ENCODE peak calls at places on chromosomes 16 and 17, in nine cellular contexts. B is lower leg skin, P is body of pancreas, O is heart left ventricle, M is stomach, G is upper lobe of left lung, N is thyroid gland, L is H1, Q is tibial nerve. D is an unnamed sample.
A peak's percentile ranks its signal among the peaks of the same experiment; 100 is the strongest.

GRCh38 chr16:17983847-17984639 is 352.5 kb downstream of the NPIPA8 start:
- DNase-seq in O (no peak), P (no peak), G (no peak), B (no peak), N (peak; percentile 33), L (no peak), Q (no peak), M (no peak), D (no peak)

GRCh38 chr17:35731239-35731931 is at the start of gene RASL10B:
- DNase-seq in M (peak; percentile 54), G (peak; percentile 90), N (peak; percentile 68), B (no peak), L (no peak), Q (peak; percentile 37), P (peak; percentile 67), O (peak; percentile 65), D (peak; percentile 55)

GRCh38 chr16:49516382-49517036 is 142.9 kb downstream of the C16orf78 start:
- DNase-seq in O (no peak), P (no peak), B (no peak), N (no peak), G (no peak), Q (no peak), M (no peak), L (no peak), D (no peak)

GRCh38 chr16:66972983-66973382 is 11.9 kb downstream of the CES3 start:
- DNase-seq in Q (no peak), N (peak; percentile 41), B (no peak), O (no peak), M (no peak), L (no peak), G (no peak), P (no peak), D (no peak)

GRCh38 chr17:42287305-42288077 is 807 bp upstream of the STAT5A start:
- DNase-seq in L (no peak), N (peak; percentile 63), O (peak; percentile 69), B (no peak), M (peak; percentile 31), Q (peak; percentile 54), P (peak; percentile 20), G (no peak), D (peak; percentile 56)

GRCh38 chr17:32222621-32223020 is 43.0 kb upstream of the RHBDL3 start:
- DNase-seq in O (no peak), P (no peak), G (no peak), N (no peak), Q (no peak), M (no peak), B (no peak), L (no peak), D (no peak)

GRCh38 chr17:72967963-72968585 is 124.4 kb downstream of the SLC39A11 start:
- DNase-seq in O (no peak), N (no peak), Q (no peak), P (no peak), B (no peak), L (no peak), M (no peak), G (no peak), D (no peak)

GRCh38 chr17:42667088-42667951 is 8.2 kb downstream of the TUBG2 start:
- DNase-seq in M (peak; percentile 60), N (peak; percentile 45), B (no peak), G (no peak), L (no peak), O (peak; percentile 56), P (peak; percentile 77), Q (no peak), D (peak; percentile 54)

GRCh38 chr17:82930924-82931695 is 91.3 kb upstream of the ZNF750 start:
- DNase-seq in P (no peak), N (no peak), G (peak; percentile 69), O (no peak), L (no peak), B (no peak), Q (no peak), M (peak; percentile 17), D (peak; percentile 3)

GRCh38 chr17:77343031-77343866 is 202.5 kb downstream of the SEC14L1 start:
- DNase-seq in N (no peak), P (no peak), B (no peak), M (peak; percentile 16), O (no peak), L (no peak), G (no peak), Q (no peak), D (peak; percentile 6)

GRCh38 chr16:22007509-22008214 is at the start of gene MOSMO:
- DNase-seq in P (peak; percentile 69), L (no peak), O (peak; percentile 81), G (peak; percentile 97), M (peak; percentile 82), Q (peak; percentile 56), N (peak; percentile 75), B (peak; percentile 43), D (peak; percentile 75)

DNA sequence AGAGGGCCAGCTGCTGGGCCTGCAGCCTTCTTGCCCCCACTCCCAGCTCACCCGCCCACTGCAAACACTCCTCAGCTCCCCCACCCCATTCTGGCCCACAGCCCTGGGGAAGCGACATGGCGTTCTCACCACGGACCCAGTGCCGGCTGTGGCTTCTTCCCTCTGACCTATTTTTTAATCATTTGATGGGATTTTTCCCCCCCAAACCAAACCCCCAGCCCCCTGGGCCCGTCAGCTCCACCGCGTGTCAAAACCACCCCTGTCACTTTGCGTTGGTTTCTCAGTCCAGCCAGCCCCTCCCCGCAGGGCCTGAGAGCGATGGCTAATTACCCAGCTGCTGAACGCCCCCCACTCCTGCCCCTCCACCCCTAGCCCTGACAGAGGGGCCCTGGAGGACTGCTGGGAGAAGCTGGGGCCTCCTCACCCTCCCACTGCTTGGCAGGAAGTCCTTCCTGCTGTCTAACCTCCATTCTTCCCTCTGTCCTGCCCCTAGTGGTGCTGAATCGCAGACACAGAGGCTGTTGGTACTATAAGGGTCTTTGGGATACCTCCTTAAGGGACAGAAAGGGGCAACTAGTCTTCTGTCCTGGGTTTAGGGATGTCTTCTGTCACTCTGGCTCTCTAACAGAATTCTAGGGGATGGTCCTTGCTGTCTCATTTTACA is 7.5 kb upstream of the TBX21 start:
- DNase-seq in O (no peak), G (no peak), N (no peak), L (no peak), P (no peak), Q (no peak), M (no peak), B (no peak), D (no peak)
- TF ChIP-seq CTCF in O (no peak), G (no peak), N (no peak), L (no peak), P (no peak), Q (no peak), M (no peak), B (no peak), D (no peak)

DNA sequence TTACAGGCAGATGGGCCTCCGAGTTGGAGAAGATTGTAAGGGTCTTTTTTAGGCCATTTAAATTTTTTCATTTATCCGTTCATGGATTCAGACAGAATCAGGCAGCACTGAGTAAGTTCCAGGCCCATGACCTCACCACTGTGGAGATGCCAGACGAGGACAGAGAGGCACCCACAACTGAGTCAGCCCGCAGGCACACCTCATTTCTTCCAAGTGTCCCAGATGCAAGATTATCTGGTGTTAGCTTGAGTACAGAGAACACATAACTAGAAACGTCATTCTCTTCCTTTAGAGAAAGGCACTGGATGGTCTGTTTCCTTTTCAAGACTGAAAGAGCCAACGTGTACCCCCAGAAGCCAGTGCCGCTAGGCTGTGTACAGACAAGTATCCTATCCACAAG is 16.9 kb downstream of the CLEC16A start:
- DNase-seq in O (peak; percentile 46), P (no peak), M (no peak), G (no peak), Q (no peak), L (no peak), B (no peak), N (no peak), D (no peak)
- TF ChIP-seq POLR2A in O (no peak), P (no peak), M (no peak), G (no peak), Q (no peak), L (no peak), B (no peak), N (no peak), D (no peak)

GRCh38 chr17:8057691-8058114 is 18.8 kb downstream of the ALOX15B start:
- DNase-seq in G (no peak), M (peak; percentile 64), O (no peak), Q (peak; percentile 81), N (peak; percentile 41), B (peak; percentile 54), P (peak; percentile 79), L (no peak), D (peak; percentile 44)

GRCh38 chr17:8056976-8057625 is 18.2 kb downstream of the ALOX15B start:
- DNase-seq in B (no peak), N (no peak), Q (no peak), O (no peak), P (no peak), M (peak; percentile 59), L (no peak), G (no peak), D (peak; percentile 7)

GRCh38 chr17:8055851-8056231 is 17.0 kb downstream of the ALOX15B start:
- DNase-seq in M (no peak), N (no peak), P (no peak), L (no peak), B (no peak), Q (no peak), G (no peak), O (no peak), D (no peak)

GRCh38 chr17:8059131-8059530 is 20.3 kb downstream of the ALOX15B start:
- DNase-seq in O (no peak), Q (no peak), L (no peak), B (no peak), G (no peak), P (no peak), M (no peak), N (no peak), D (no peak)

GRCh38 chr17:8056232-8056975 is 17.5 kb downstream of the ALOX15B start:
- DNase-seq in L (no peak), P (peak; percentile 83), N (peak; percentile 34), O (no peak), G (no peak), M (peak; percentile 81), B (peak; percentile 66), Q (peak; percentile 47), D (no peak)
- H3K4me3 ChIP-seq in L (no peak overlapping the region), P (no peak overlapping the region), N (no peak overlapping the region), O (no peak overlapping the region), G (peak overlapping the region; percentile 27), M (peak overlapping the region; percentile 13), B (no peak overlapping the region), Q (no peak overlapping the region), D (no peak overlapping the region)

DNA sequence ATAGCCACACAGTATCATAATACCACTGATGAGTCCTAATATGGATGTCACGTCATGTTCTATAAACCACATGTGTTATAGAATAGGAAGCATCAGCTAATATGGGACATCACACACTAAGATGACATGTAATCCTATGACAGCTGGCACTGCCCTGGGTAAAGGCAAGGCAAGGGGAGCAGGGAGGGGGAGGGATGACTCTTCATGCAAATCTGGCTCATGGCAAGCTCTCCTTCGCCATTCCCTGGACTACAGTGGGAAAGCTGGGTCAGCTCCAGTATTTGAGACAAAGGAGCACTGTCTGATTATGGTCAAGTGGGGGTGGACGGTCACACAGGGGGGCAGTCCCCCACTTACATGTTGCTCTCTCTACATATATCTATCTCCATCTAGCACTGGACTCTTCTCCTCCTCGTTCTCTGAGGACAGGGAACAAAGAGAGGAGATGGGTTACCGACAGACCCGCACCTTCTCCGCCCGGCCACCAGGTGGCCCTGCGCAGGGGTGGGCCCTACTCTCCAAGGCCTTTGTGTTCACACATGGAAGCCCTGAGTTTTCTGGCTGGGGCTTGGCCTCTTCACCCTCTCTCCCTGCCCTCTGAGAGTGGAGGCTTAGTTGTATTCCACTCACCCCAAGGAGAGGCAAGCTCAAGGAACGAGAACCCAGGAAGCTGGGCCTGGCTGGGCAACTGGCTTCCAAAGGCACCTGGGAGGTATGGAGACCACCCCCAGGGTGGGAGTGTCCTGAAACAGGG is 23.4 kb upstream of the MPO start:
- DNase-seq in G (peak; percentile 91), N (peak; percentile 51), L (peak; percentile 41), M (peak; percentile 52), B (no peak), Q (no peak), P (peak; percentile 36), O (no peak), D (no peak)
- TF ChIP-seq CTCF in G (peak; percentile 67), N (peak; percentile 57), L (peak; percentile 82), M (no peak), B (no peak), Q (peak; percentile 50), P (peak; percentile 70), O (peak; percentile 46), D (peak; percentile 21)